ENCODE peak calls at places on chromosomes 1 and 21, in nine cellular contexts. One of them, this sample, is unnamed.
A peak's percentile ranks its signal among the peaks of the same experiment; 100 is the strongest.

GRCh38 chr1:18191037-18191867 is 83.7 kb downstream of the IGSF21 start:
- DNase-seq in BJ: no peak
- DNase-seq in WTC11: no peak
- DNase-seq in fibroblast of lung: no peak
- DNase-seq in stomach: no peak
- DNase-seq in effector memory CD4-positive, alpha-beta T cell: no peak
- DNase-seq in GM03348: no peak
- DNase-seq in activated naive CD4-positive, alpha-beta T cell treated with Interleukin-2 at 50 U/mL for 16 hours: no peak
- DNase-seq in putamen: no peak
- DNase-seq in this sample: no peak

GRCh38 chr1:179142889-179143299 is 61.0 kb downstream of the TOR3A start:
- DNase-seq in BJ: peak; percentile 97
- DNase-seq in WTC11: no peak
- DNase-seq in fibroblast of lung: peak; percentile 98
- DNase-seq in stomach: no peak
- DNase-seq in effector memory CD4-positive, alpha-beta T cell: no peak
- DNase-seq in GM03348: peak; percentile 80
- DNase-seq in activated naive CD4-positive, alpha-beta T cell treated with Interleukin-2 at 50 U/mL for 16 hours: no peak
- DNase-seq in putamen: no peak
- DNase-seq in this sample: no peak

GRCh38 chr1:18929686-18930085 is 26.8 kb downstream of the IFFO2 start:
- DNase-seq in BJ: no peak
- DNase-seq in WTC11: no peak
- DNase-seq in fibroblast of lung: peak; percentile 88
- DNase-seq in stomach: no peak
- DNase-seq in effector memory CD4-positive, alpha-beta T cell: no peak
- DNase-seq in GM03348: no peak
- DNase-seq in activated naive CD4-positive, alpha-beta T cell treated with Interleukin-2 at 50 U/mL for 16 hours: no peak
- DNase-seq in putamen: no peak
- DNase-seq in this sample: no peak

GRCh38 chr21:44420416-44421205 is 34.7 kb upstream of the LRRC3 start:
- DNase-seq in BJ: no peak
- DNase-seq in WTC11: no peak
- DNase-seq in fibroblast of lung: no peak
- DNase-seq in stomach: no peak
- DNase-seq in effector memory CD4-positive, alpha-beta T cell: no peak
- DNase-seq in GM03348: no peak
- DNase-seq in activated naive CD4-positive, alpha-beta T cell treated with Interleukin-2 at 50 U/mL for 16 hours: no peak
- DNase-seq in putamen: no peak
- DNase-seq in this sample: no peak

GRCh38 chr1:232431326-232431725 is 198.6 kb downstream of the SIPA1L2 start:
- DNase-seq in BJ: no peak
- DNase-seq in WTC11: no peak
- DNase-seq in fibroblast of lung: no peak
- DNase-seq in stomach: no peak
- DNase-seq in effector memory CD4-positive, alpha-beta T cell: no peak
- DNase-seq in GM03348: no peak
- DNase-seq in activated naive CD4-positive, alpha-beta T cell treated with Interleukin-2 at 50 U/mL for 16 hours: no peak
- DNase-seq in putamen: no peak
- DNase-seq in this sample: no peak

GRCh38 chr1:203590559-203590958 is 36.1 kb upstream of the ATP2B4 start:
- DNase-seq in BJ: peak; percentile 54
- DNase-seq in WTC11: no peak
- DNase-seq in fibroblast of lung: no peak
- DNase-seq in stomach: no peak
- DNase-seq in effector memory CD4-positive, alpha-beta T cell: no peak
- DNase-seq in GM03348: no peak
- DNase-seq in activated naive CD4-positive, alpha-beta T cell treated with Interleukin-2 at 50 U/mL for 16 hours: no peak
- DNase-seq in putamen: no peak
- DNase-seq in this sample: no peak

GRCh38 chr1:179875606-179876288 is 1.9 kb downstream of the TOR1AIP2 start:
- DNase-seq in BJ: no peak
- DNase-seq in WTC11: no peak
- DNase-seq in fibroblast of lung: no peak
- DNase-seq in stomach: no peak
- DNase-seq in effector memory CD4-positive, alpha-beta T cell: no peak
- DNase-seq in GM03348: no peak
- DNase-seq in activated naive CD4-positive, alpha-beta T cell treated with Interleukin-2 at 50 U/mL for 16 hours: no peak
- DNase-seq in putamen: no peak
- DNase-seq in this sample: no peak

GRCh38 chr21:17270234-17270633 is 242.6 kb upstream of the CXADR start:
- DNase-seq in BJ: peak; percentile 1
- DNase-seq in WTC11: no peak
- DNase-seq in fibroblast of lung: peak; percentile 71
- DNase-seq in stomach: no peak
- DNase-seq in effector memory CD4-positive, alpha-beta T cell: no peak
- DNase-seq in GM03348: peak; percentile 74
- DNase-seq in activated naive CD4-positive, alpha-beta T cell treated with Interleukin-2 at 50 U/mL for 16 hours: no peak
- DNase-seq in putamen: peak; percentile 47
- DNase-seq in this sample: no peak

GRCh38 chr1:209266590-209267172 is 316.8 kb upstream of the CAMK1G start:
- DNase-seq in BJ: no peak
- DNase-seq in WTC11: no peak
- DNase-seq in fibroblast of lung: peak; percentile 45
- DNase-seq in stomach: no peak
- DNase-seq in effector memory CD4-positive, alpha-beta T cell: no peak
- DNase-seq in GM03348: no peak
- DNase-seq in activated naive CD4-positive, alpha-beta T cell treated with Interleukin-2 at 50 U/mL for 16 hours: no peak
- DNase-seq in putamen: no peak
- DNase-seq in this sample: no peak

GRCh38 chr21:25717491-25718139 is 17.1 kb downstream of the ATP5PF start:
- DNase-seq in BJ: no peak
- DNase-seq in WTC11: no peak
- DNase-seq in fibroblast of lung: peak; percentile 55
- DNase-seq in stomach: no peak
- DNase-seq in effector memory CD4-positive, alpha-beta T cell: no peak
- DNase-seq in GM03348: peak; percentile 19
- DNase-seq in activated naive CD4-positive, alpha-beta T cell treated with Interleukin-2 at 50 U/mL for 16 hours: no peak
- DNase-seq in putamen: no peak
- DNase-seq in this sample: no peak

GRCh38 chr1:12769976-12770505 is 3.5 kb upstream of the PRAMEF12 start:
- DNase-seq in BJ: no peak
- DNase-seq in WTC11: no peak
- DNase-seq in fibroblast of lung: no peak
- DNase-seq in stomach: no peak
- DNase-seq in effector memory CD4-positive, alpha-beta T cell: no peak
- DNase-seq in GM03348: peak; percentile 1
- DNase-seq in activated naive CD4-positive, alpha-beta T cell treated with Interleukin-2 at 50 U/mL for 16 hours: no peak
- DNase-seq in putamen: no peak
- DNase-seq in this sample: no peak

GRCh38 chr1:225709101-225709500 is 56.2 kb upstream of the ENAH start:
- DNase-seq in BJ: no peak
- DNase-seq in WTC11: no peak
- DNase-seq in fibroblast of lung: no peak
- DNase-seq in stomach: no peak
- DNase-seq in effector memory CD4-positive, alpha-beta T cell: no peak
- DNase-seq in GM03348: no peak
- DNase-seq in activated naive CD4-positive, alpha-beta T cell treated with Interleukin-2 at 50 U/mL for 16 hours: no peak
- DNase-seq in putamen: no peak
- DNase-seq in this sample: no peak

GRCh38 chr21:42518216-42518615 is 4.6 kb downstream of the SLC37A1 start:
- DNase-seq in BJ: no peak
- DNase-seq in WTC11: no peak
- DNase-seq in fibroblast of lung: peak; percentile 37
- DNase-seq in stomach: no peak
- DNase-seq in effector memory CD4-positive, alpha-beta T cell: no peak
- DNase-seq in GM03348: no peak
- DNase-seq in activated naive CD4-positive, alpha-beta T cell treated with Interleukin-2 at 50 U/mL for 16 hours: no peak
- DNase-seq in putamen: no peak
- DNase-seq in this sample: no peak

GRCh38 chr1:2949966-2950925 is 71.0 kb upstream of the ACTRT2 start:
- DNase-seq in BJ: no peak
- DNase-seq in WTC11: no peak
- DNase-seq in fibroblast of lung: no peak
- DNase-seq in stomach: no peak
- DNase-seq in effector memory CD4-positive, alpha-beta T cell: no peak
- DNase-seq in GM03348: no peak
- DNase-seq in activated naive CD4-positive, alpha-beta T cell treated with Interleukin-2 at 50 U/mL for 16 hours: no peak
- DNase-seq in putamen: no peak
- DNase-seq in this sample: no peak

GRCh38 chr1:67575861-67576260 is 109.1 kb upstream of the GADD45A start:
- DNase-seq in BJ: peak; percentile 58
- DNase-seq in WTC11: no peak
- DNase-seq in fibroblast of lung: peak; percentile 82
- DNase-seq in stomach: no peak
- DNase-seq in effector memory CD4-positive, alpha-beta T cell: no peak
- DNase-seq in GM03348: peak; percentile 69
- DNase-seq in activated naive CD4-positive, alpha-beta T cell treated with Interleukin-2 at 50 U/mL for 16 hours: no peak
- DNase-seq in putamen: no peak
- DNase-seq in this sample: no peak

GRCh38 chr1:217403321-217403720 is 227.6 kb downstream of the GPATCH2 start:
- DNase-seq in BJ: no peak
- DNase-seq in WTC11: no peak
- DNase-seq in fibroblast of lung: no peak
- DNase-seq in stomach: no peak
- DNase-seq in effector memory CD4-positive, alpha-beta T cell: no peak
- DNase-seq in GM03348: no peak
- DNase-seq in activated naive CD4-positive, alpha-beta T cell treated with Interleukin-2 at 50 U/mL for 16 hours: no peak
- DNase-seq in putamen: no peak
- DNase-seq in this sample: no peak

GRCh38 chr1:158999301-159000069 is 10.2 kb upstream of the IFI16 start:
- DNase-seq in BJ: peak; percentile 80
- DNase-seq in WTC11: peak; percentile 83
- DNase-seq in fibroblast of lung: peak; percentile 98
- DNase-seq in stomach: no peak
- DNase-seq in effector memory CD4-positive, alpha-beta T cell: no peak
- DNase-seq in GM03348: peak; percentile 67
- DNase-seq in activated naive CD4-positive, alpha-beta T cell treated with Interleukin-2 at 50 U/mL for 16 hours: no peak
- DNase-seq in putamen: peak; percentile 93
- DNase-seq in this sample: no peak